ENCODE peak calls at places on chromosomes 12 and 14, in six cellular contexts. One of them, this sample, is unnamed.

GRCh38 chr12:74292351-74293194 is 245.1 kb upstream of the ATXN7L3B start:
- DNase-seq in trophoblast cell: no peak
- DNase-seq in neuronal stem cell: no peak
- DNase-seq in H1: no peak
- DNase-seq in IMR-90: no peak
- DNase-seq in mesenchymal stem cell: no peak
- DNase-seq in this sample: peak; percentile 69

GRCh38 chr12:6335451-6336078 is 6.3 kb downstream of the TNFRSF1A start:
- DNase-seq in trophoblast cell: peak; percentile 79
- DNase-seq in IMR-90: peak; percentile 88
- DNase-seq in mesenchymal stem cell: peak; percentile 94
- DNase-seq in neuronal stem cell: no peak
- DNase-seq in H1: peak; percentile 70
- DNase-seq in this sample: peak; percentile 79

GRCh38 chr12:45435945-45436710 is 220.2 kb downstream of the ANO6 start:
- DNase-seq in neuronal stem cell: no peak
- DNase-seq in trophoblast cell: no peak
- DNase-seq in IMR-90: no peak
- DNase-seq in mesenchymal stem cell: no peak
- DNase-seq in H1: no peak
- DNase-seq in this sample: no peak

GRCh38 chr12:94994312-94994711 is 9.2 kb downstream of the NDUFA12 start:
- DNase-seq in neuronal stem cell: no peak
- DNase-seq in trophoblast cell: peak; percentile 78
- DNase-seq in H1: no peak
- DNase-seq in IMR-90: peak; percentile 68
- DNase-seq in mesenchymal stem cell: peak; percentile 81
- DNase-seq in this sample: no peak

GRCh38 chr12:104507672-104508071 is 50.9 kb downstream of the CHST11 start:
- DNase-seq in IMR-90: no peak
- DNase-seq in mesenchymal stem cell: no peak
- DNase-seq in neuronal stem cell: no peak
- DNase-seq in H1: no peak
- DNase-seq in trophoblast cell: no peak
- DNase-seq in this sample: no peak

GRCh38 chr14:39581474-39581873 is 149.2 kb upstream of the FBXO33 start:
- DNase-seq in mesenchymal stem cell: no peak
- DNase-seq in neuronal stem cell: no peak
- DNase-seq in IMR-90: no peak
- DNase-seq in trophoblast cell: no peak
- DNase-seq in H1: no peak
- DNase-seq in this sample: no peak

GRCh38 chr14:81511110-81511900 is 22.3 kb downstream of the SEL1L start:
- DNase-seq in IMR-90: no peak
- DNase-seq in H1: no peak
- DNase-seq in mesenchymal stem cell: peak; percentile 7
- DNase-seq in trophoblast cell: no peak
- DNase-seq in neuronal stem cell: no peak
- DNase-seq in this sample: no peak

GRCh38 chr14:69010632-69011031 is 31.5 kb upstream of the ACTN1 start:
- DNase-seq in H1: no peak
- DNase-seq in trophoblast cell: no peak
- DNase-seq in IMR-90: no peak
- DNase-seq in neuronal stem cell: no peak
- DNase-seq in mesenchymal stem cell: no peak
- DNase-seq in this sample: no peak

GRCh38 chr12:89893972-89894706 is 185.5 kb upstream of the ATP2B1 start:
- DNase-seq in IMR-90: peak; percentile 47
- DNase-seq in mesenchymal stem cell: peak; percentile 15
- DNase-seq in trophoblast cell: peak; percentile 26
- DNase-seq in H1: no peak
- DNase-seq in neuronal stem cell: no peak
- DNase-seq in this sample: no peak

GRCh38 chr12:71385155-71385554 is 54.4 kb upstream of the LGR5 start:
- DNase-seq in mesenchymal stem cell: no peak
- DNase-seq in IMR-90: no peak
- DNase-seq in trophoblast cell: no peak
- DNase-seq in neuronal stem cell: no peak
- DNase-seq in H1: no peak
- DNase-seq in this sample: no peak

GRCh38 chr12:11581179-11581755 is 68.2 kb upstream of the ETV6 start:
- DNase-seq in mesenchymal stem cell: peak; percentile 72
- DNase-seq in H1: peak; percentile 66
- DNase-seq in IMR-90: peak; percentile 78
- DNase-seq in neuronal stem cell: peak; percentile 60
- DNase-seq in trophoblast cell: peak; percentile 52
- DNase-seq in this sample: no peak

GRCh38 chr14:38079886-38080285 is 127.8 kb upstream of the SSTR1 start:
- DNase-seq in trophoblast cell: no peak
- DNase-seq in IMR-90: no peak
- DNase-seq in mesenchymal stem cell: no peak
- DNase-seq in H1: no peak
- DNase-seq in neuronal stem cell: no peak
- DNase-seq in this sample: no peak

GRCh38 chr14:75720828-75721227 is 59.8 kb downstream of the TTLL5 start:
- DNase-seq in trophoblast cell: no peak
- DNase-seq in H1: no peak
- DNase-seq in IMR-90: no peak
- DNase-seq in neuronal stem cell: no peak
- DNase-seq in mesenchymal stem cell: peak; percentile 32
- DNase-seq in this sample: no peak

GRCh38 chr12:101884174-101884573 is 6.8 kb downstream of the DRAM1 start:
- DNase-seq in mesenchymal stem cell: no peak
- DNase-seq in trophoblast cell: no peak
- DNase-seq in H1: no peak
- DNase-seq in IMR-90: no peak
- DNase-seq in neuronal stem cell: no peak
- DNase-seq in this sample: no peak

GRCh38 chr12:79069009-79069408 is 204.4 kb downstream of the SYT1 start:
- DNase-seq in neuronal stem cell: no peak
- DNase-seq in trophoblast cell: no peak
- DNase-seq in IMR-90: no peak
- DNase-seq in H1: no peak
- DNase-seq in mesenchymal stem cell: no peak
- DNase-seq in this sample: no peak

GRCh38 chr12:76781321-76781720 is 17.4 kb downstream of the ZDHHC17 start:
- DNase-seq in IMR-90: no peak
- DNase-seq in mesenchymal stem cell: no peak
- DNase-seq in H1: no peak
- DNase-seq in trophoblast cell: no peak
- DNase-seq in neuronal stem cell: no peak
- DNase-seq in this sample: no peak

GRCh38 chr14:23577710-23578392 is 739 bp downstream of the JPH4 start:
- DNase-seq in IMR-90: no peak
- DNase-seq in trophoblast cell: no peak
- DNase-seq in H1: peak; percentile 71
- DNase-seq in mesenchymal stem cell: no peak
- DNase-seq in neuronal stem cell: no peak
- DNase-seq in this sample: peak; percentile 66

GRCh38 chr14:59116984-59117415 is 71.5 kb upstream of the DAAM1 start:
- DNase-seq in H1: no peak
- DNase-seq in trophoblast cell: no peak
- DNase-seq in IMR-90: peak; percentile 35
- DNase-seq in mesenchymal stem cell: peak; percentile 38
- DNase-seq in neuronal stem cell: no peak
- DNase-seq in this sample: no peak

GRCh38 chr12:92369643-92370042 is 224.0 kb upstream of the BTG1 start:
- DNase-seq in mesenchymal stem cell: no peak
- DNase-seq in IMR-90: no peak
- DNase-seq in trophoblast cell: no peak
- DNase-seq in H1: no peak
- DNase-seq in neuronal stem cell: no peak
- DNase-seq in this sample: no peak

DNA sequence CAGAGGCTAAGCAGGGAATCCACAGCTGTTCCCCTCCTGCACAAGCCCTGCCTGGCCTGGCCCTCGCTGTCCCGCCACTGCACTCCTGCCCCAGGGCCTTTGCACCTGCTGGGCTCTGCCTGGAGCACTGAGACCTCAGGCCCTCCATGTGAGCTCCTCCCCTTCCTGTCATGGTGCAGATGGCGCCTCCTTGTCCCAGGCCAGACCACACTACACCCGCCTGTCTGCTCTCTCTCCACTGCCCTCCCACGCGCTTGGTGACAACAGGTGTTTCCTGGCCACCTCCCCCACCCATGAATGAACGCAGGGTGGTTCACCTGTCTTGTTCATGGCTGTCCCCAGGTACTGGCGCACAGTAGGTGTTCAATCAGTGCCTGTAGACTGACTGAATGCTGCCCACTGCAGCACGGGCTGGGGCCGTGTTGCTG is 82.9 kb downstream of the NCOR2 start:
- DNase-seq in H1: no peak
- DNase-seq in IMR-90: no peak
- DNase-seq in neuronal stem cell: no peak
- DNase-seq in trophoblast cell: no peak
- DNase-seq in mesenchymal stem cell: no peak
- DNase-seq in this sample: no peak
- H4K91ac ChIP-seq in H1: no peak overlapping the region
- H4K91ac ChIP-seq in IMR-90: no peak overlapping the region
- H4K91ac ChIP-seq in neuronal stem cell: no peak overlapping the region
- H4K91ac ChIP-seq in trophoblast cell: no peak overlapping the region
- H4K91ac ChIP-seq in mesenchymal stem cell: no peak overlapping the region
- H4K91ac ChIP-seq in this sample: no peak overlapping the region

GRCh38 chr12:10214877-10215267 is 2.2 kb downstream of the GABARAPL1 start:
- DNase-seq in neuronal stem cell: no peak
- DNase-seq in trophoblast cell: no peak
- DNase-seq in mesenchymal stem cell: peak; percentile 54
- DNase-seq in H1: no peak
- DNase-seq in IMR-90: no peak
- DNase-seq in this sample: no peak

GRCh38 chr12:10213168-10214130 is 772 bp downstream of the GABARAPL1 start:
- DNase-seq in neuronal stem cell: no peak
- DNase-seq in IMR-90: peak; percentile 87
- DNase-seq in trophoblast cell: peak; percentile 69
- DNase-seq in H1: peak; percentile 68
- DNase-seq in mesenchymal stem cell: peak; percentile 92
- DNase-seq in this sample: peak; percentile 63

GRCh38 chr12:10215451-10215850 is 2.8 kb downstream of the GABARAPL1 start:
- DNase-seq in trophoblast cell: no peak
- DNase-seq in neuronal stem cell: no peak
- DNase-seq in IMR-90: no peak
- DNase-seq in H1: no peak
- DNase-seq in mesenchymal stem cell: no peak
- DNase-seq in this sample: no peak

GRCh38 chr12:10212623-10213131 is at the start of gene GABARAPL1:
- DNase-seq in neuronal stem cell: peak; percentile 76
- DNase-seq in IMR-90: peak; percentile 82
- DNase-seq in H1: peak; percentile 82
- DNase-seq in mesenchymal stem cell: peak; percentile 94
- DNase-seq in trophoblast cell: peak; percentile 77
- DNase-seq in this sample: peak; percentile 83

DNA sequence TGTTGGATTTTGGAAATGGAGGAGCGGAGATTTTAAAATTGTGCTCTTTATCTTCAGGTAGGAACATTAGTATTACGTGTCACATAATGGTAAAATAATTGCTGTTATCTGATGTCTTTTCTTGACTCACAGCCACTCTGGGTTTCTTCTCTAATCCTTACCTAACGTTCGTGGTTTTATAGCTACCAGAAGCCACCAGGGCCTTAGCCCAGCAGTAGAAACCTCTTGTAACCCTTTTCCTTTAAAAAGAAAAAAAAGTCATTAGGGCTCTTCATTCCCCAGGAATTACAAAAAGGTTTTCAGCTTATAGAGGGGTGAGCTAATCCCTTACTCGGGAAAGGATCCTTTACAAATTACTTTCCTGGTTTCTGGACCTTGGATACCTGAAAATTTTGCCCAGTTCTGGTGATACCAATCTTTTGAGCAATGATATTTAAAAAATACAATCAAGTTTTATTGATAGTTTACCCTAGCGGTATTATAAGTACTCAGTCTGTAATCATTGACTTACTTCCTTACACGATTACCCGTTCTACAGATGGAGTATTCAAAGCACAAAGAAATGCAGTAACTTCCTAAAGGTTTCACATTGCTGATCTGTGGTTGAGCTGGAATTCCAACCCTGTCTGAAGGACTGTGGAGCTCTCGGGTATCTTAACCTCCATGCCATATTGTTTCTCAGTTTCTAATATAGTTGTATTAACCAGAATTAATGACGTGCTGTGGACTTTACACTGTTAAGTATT is 1.6 kb downstream of the GABARAPL1 start:
- DNase-seq in neuronal stem cell: no peak
- DNase-seq in H1: no peak
- DNase-seq in mesenchymal stem cell: peak; percentile 74
- DNase-seq in trophoblast cell: no peak
- DNase-seq in IMR-90: peak; percentile 72
- DNase-seq in this sample: no peak
- H4K8ac ChIP-seq in neuronal stem cell: no peak overlapping the region
- H4K8ac ChIP-seq in H1: no peak overlapping the region
- H4K8ac ChIP-seq in mesenchymal stem cell: no peak overlapping the region
- H4K8ac ChIP-seq in trophoblast cell: no peak overlapping the region
- H4K8ac ChIP-seq in IMR-90: peak overlapping the region; percentile 88
- H4K8ac ChIP-seq in this sample: no peak overlapping the region

GRCh38 chr14:103136388-103137271 is 13.4 kb downstream of the TNFAIP2 start:
- DNase-seq in IMR-90: peak; percentile 73
- DNase-seq in mesenchymal stem cell: peak; percentile 77
- DNase-seq in H1: no peak
- DNase-seq in trophoblast cell: peak; percentile 70
- DNase-seq in neuronal stem cell: no peak
- DNase-seq in this sample: peak; percentile 85

GRCh38 chr14:103138483-103139370 is 15.5 kb downstream of the TNFAIP2 start:
- DNase-seq in H1: peak; percentile 72
- DNase-seq in neuronal stem cell: no peak
- DNase-seq in IMR-90: no peak
- DNase-seq in mesenchymal stem cell: no peak
- DNase-seq in trophoblast cell: peak; percentile 77
- DNase-seq in this sample: peak; percentile 62

GRCh38 chr14:103139371-103140016 is 16.2 kb downstream of the TNFAIP2 start:
- DNase-seq in IMR-90: no peak
- DNase-seq in mesenchymal stem cell: no peak
- DNase-seq in neuronal stem cell: no peak
- DNase-seq in trophoblast cell: no peak
- DNase-seq in H1: no peak
- DNase-seq in this sample: no peak

GRCh38 chr14:103136076-103136340 is 12.7 kb downstream of the TNFAIP2 start:
- DNase-seq in IMR-90: no peak
- DNase-seq in neuronal stem cell: no peak
- DNase-seq in mesenchymal stem cell: no peak
- DNase-seq in H1: no peak
- DNase-seq in trophoblast cell: no peak
- DNase-seq in this sample: no peak

GRCh38 chr14:103137721-103138482 is 14.6 kb downstream of the TNFAIP2 start:
- DNase-seq in neuronal stem cell: no peak
- DNase-seq in IMR-90: no peak
- DNase-seq in mesenchymal stem cell: no peak
- DNase-seq in H1: no peak
- DNase-seq in trophoblast cell: peak; percentile 72
- DNase-seq in this sample: no peak
- H3K4ac ChIP-seq in neuronal stem cell: no peak overlapping the region
- H3K4ac ChIP-seq in IMR-90: peak overlapping the region; percentile 70
- H3K4ac ChIP-seq in mesenchymal stem cell: no peak overlapping the region
- H3K4ac ChIP-seq in H1: no peak overlapping the region
- H3K4ac ChIP-seq in trophoblast cell: peak overlapping the region; percentile 37
- H3K4ac ChIP-seq in this sample: no peak overlapping the region

DNA sequence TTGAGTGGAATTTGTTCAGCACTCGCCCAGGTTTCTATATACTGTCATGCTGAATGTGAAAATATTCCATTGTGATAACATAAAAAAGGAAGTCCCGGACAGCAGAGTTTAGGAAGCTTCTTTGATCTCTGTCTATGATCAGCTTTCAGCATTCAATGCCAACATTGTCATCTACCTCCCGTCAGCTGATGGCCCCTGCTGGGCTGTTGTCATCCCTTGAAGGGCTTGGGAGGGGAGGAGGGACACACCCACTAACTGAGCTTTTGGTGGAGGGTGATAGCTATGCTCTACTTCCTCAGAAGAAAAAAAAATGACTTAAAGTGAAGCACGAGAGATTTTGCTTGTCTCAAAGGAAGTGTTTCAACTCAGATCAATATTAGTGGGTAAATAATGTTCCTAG is 4.7 kb upstream of the KRT77 start:
- DNase-seq in IMR-90: no peak
- DNase-seq in mesenchymal stem cell: no peak
- DNase-seq in H1: no peak
- DNase-seq in trophoblast cell: no peak
- DNase-seq in neuronal stem cell: no peak
- DNase-seq in this sample: no peak
- H4K91ac ChIP-seq in IMR-90: no peak overlapping the region
- H4K91ac ChIP-seq in mesenchymal stem cell: no peak overlapping the region
- H4K91ac ChIP-seq in H1: no peak overlapping the region
- H4K91ac ChIP-seq in trophoblast cell: no peak overlapping the region
- H4K91ac ChIP-seq in neuronal stem cell: no peak overlapping the region
- H4K91ac ChIP-seq in this sample: no peak overlapping the region

This sample was measured in H9.